ENCODE peak calls at places on chromosomes 12 and 14, in seven cellular contexts. W is stomach, E is prostate gland, F is body of pancreas, P is A549, T is adrenal gland, Y is heart left ventricle. K is an unnamed sample.

GRCh38 chr14:74204481-74204880 is 34.8 kb upstream of the VSX2 start:
- DNase-seq in T (no peak), W (no peak), E (no peak), F (no peak), Y (no peak), P (no peak), K (no peak)

GRCh38 chr14:54621686-54622085 is 54.8 kb downstream of the SAMD4A start:
- DNase-seq in E (no peak), Y (no peak), W (no peak), P (no peak), F (no peak), T (no peak), K (no peak)

GRCh38 chr12:50763637-50764115 is at the start of gene ATF1:
- DNase-seq in T (peak; percentile 92), P (peak; percentile 93), E (peak; percentile 87), F (peak; percentile 89), Y (peak; percentile 89), W (peak; percentile 92), K (peak; percentile 98)

GRCh38 chr12:68381476-68381875 is 49.3 kb upstream of the MDM1 start:
- DNase-seq in F (no peak), E (no peak), Y (no peak), P (no peak), W (no peak), T (no peak), K (no peak)

GRCh38 chr12:101021911-101022388 is 188.1 kb downstream of the SLC5A8 start:
- DNase-seq in W (no peak), T (no peak), P (peak; percentile 14), E (no peak), Y (no peak), F (no peak), K (no peak)

GRCh38 chr14:54440037-54440436 is 1.1 kb downstream of the CNIH1 start:
- DNase-seq in P (no peak), T (no peak), E (no peak), Y (no peak), F (no peak), W (no peak), K (no peak)

GRCh38 chr12:47079894-47080724 is at the start of gene AMIGO2:
- DNase-seq in Y (peak; percentile 58), T (peak; percentile 74), F (peak; percentile 39), E (peak; percentile 33), W (peak; percentile 36), P (peak; percentile 78), K (peak; percentile 86)

GRCh38 chr12:124188059-124188458 is 106.8 kb upstream of the RFLNA start:
- DNase-seq in P (no peak), T (no peak), F (no peak), E (no peak), Y (no peak), W (no peak), K (no peak)

GRCh38 chr12:121279507-121279915 is 17.0 kb downstream of the CAMKK2 start:
- DNase-seq in P (no peak), E (no peak), W (no peak), Y (peak; percentile 54), T (peak; percentile 84), F (peak; percentile 44), K (peak; percentile 87)

GRCh38 chr14:69260246-69260978 is 454 bp downstream of the GALNT16 start:
- DNase-seq in E (no peak), T (no peak), F (no peak), P (no peak), Y (no peak), W (no peak), K (no peak)

GRCh38 chr12:92989715-92990484 is 60.8 kb upstream of the EEA1 start:
- DNase-seq in P (no peak), W (no peak), T (no peak), E (no peak), Y (no peak), F (no peak), K (no peak)

GRCh38 chr12:92987846-92988621 is 58.9 kb upstream of the EEA1 start:
- DNase-seq in Y (no peak), F (no peak), T (peak; percentile 77), W (no peak), E (no peak), P (no peak), K (no peak)

GRCh38 chr12:92991134-92991533 is 62.0 kb upstream of the EEA1 start:
- DNase-seq in F (no peak), E (no peak), W (no peak), Y (no peak), P (no peak), T (no peak), K (no peak)

GRCh38 chr12:92988622-92989130 is 59.6 kb upstream of the EEA1 start:
- DNase-seq in T (no peak), E (no peak), W (no peak), Y (no peak), F (no peak), P (no peak), K (no peak)

DNA sequence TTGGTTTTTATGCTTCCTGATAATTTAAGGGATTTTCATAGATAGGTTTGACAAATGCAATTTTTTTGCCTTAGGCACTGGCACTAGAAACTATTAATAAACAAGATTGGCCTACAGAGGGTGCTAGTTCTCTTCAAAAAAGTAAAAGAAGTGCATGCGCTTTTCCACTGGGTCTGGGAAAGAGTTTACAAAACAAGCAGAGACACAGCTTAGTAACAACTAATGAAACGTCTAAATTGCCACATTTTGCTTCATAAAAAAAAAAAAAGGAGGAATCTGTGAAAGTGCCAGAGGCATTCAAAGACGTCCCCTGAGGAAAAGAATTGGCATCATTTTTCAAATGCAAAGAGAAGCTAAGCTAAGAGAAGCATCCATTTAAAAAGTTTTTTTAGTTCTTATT is 58.3 kb upstream of the EEA1 start:
- DNase-seq in P (peak; percentile 61), Y (peak; percentile 21), E (peak; percentile 58), T (peak; percentile 43), F (peak; percentile 36), W (no peak), K (no peak)
- TF ChIP-seq CTCF in P (peak; percentile 74), Y (peak; percentile 63), E (peak; percentile 66), T (peak; percentile 83), F (no peak), W (peak; percentile 74), K (peak; percentile 79)

GRCh38 chr12:81759215-81759991 is at the start of gene PPFIA2:
- DNase-seq in E (no peak), T (no peak), F (peak; percentile 17), Y (peak; percentile 22), W (no peak), P (no peak), K (peak; percentile 58)

GRCh38 chr12:81758421-81759214 is 532 bp downstream of the PPFIA2 start:
- DNase-seq in T (no peak), W (no peak), Y (no peak), F (peak; percentile 10), E (no peak), P (no peak), K (peak; percentile 70)

DNA sequence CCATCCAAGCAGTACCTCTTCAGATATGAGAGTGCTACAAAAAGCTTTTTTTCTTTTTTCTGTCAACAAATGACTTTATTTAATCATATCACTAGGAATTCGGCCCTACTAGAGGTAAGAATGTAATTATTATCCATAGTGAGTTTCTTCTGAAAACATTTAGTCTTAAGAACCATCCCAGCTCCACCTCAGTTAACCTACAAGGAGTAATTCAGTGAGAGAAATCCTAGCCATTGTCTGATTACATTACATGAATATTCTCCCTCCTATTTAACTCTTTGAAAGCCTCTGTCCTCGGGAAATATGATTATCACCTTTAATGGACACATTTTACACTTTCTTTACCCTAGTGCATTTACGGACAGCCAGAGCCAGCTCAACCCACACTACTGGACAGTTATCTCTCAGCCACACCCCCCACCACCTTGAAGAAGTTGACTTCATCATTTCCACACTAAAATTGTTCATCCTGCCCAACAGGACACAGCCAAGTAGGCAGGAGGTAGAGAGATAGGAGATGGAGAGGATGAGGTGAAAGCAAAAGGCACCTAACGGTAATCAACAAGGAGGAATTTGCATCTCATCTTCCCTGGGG is 1.3 kb downstream of the PPFIA2 start:
- DNase-seq in P (no peak), F (no peak), T (no peak), W (no peak), E (no peak), Y (no peak), K (no peak)
- H3K4me3 ChIP-seq in P (peak overlapping the region; percentile 48), F (no peak overlapping the region), T (no peak overlapping the region), W (peak overlapping the region; percentile 61), E (no peak overlapping the region), Y (peak overlapping the region; percentile 36), K (no peak overlapping the region)

DNA sequence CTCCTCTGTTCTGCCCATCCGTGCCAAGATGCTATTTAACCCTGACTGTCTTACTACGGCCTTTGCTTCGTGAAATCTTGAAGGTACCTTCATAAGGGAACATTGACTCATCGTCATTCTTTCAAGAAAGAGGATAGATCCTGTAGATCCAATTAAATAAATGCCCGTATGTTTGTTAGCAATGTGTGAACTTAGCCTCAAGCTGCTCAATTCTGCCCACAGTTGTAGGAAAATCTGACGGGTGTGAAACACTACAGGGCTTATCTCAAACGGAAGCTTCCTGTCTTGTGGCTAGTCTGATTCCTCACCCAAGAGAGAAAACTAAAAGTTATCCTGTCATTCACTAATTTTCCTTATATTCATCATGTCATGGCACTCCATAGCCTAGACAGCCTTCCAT is 168.0 kb upstream of the TBX3 start:
- DNase-seq in F (no peak), E (no peak), P (no peak), T (no peak), Y (no peak), W (no peak), K (no peak)
- TF ChIP-seq POLR2A in F (no peak), E (no peak), P (no peak), T (no peak), Y (no peak), W (no peak), K (no peak)

GRCh38 chr14:99938896-99939295 is 126.3 kb upstream of the EVL start:
- DNase-seq in P (no peak), T (no peak), E (no peak), W (no peak), Y (no peak), F (no peak), K (no peak)

GRCh38 chr14:99936056-99936455 is 129.2 kb upstream of the EVL start:
- DNase-seq in F (no peak), W (no peak), P (no peak), T (no peak), E (no peak), Y (no peak), K (no peak)

GRCh38 chr14:99938376-99938775 is 126.8 kb upstream of the EVL start:
- DNase-seq in P (no peak), W (no peak), T (no peak), F (no peak), E (no peak), Y (no peak), K (no peak)

GRCh38 chr14:99937475-99938244 is 127.6 kb upstream of the EVL start:
- DNase-seq in P (no peak), T (no peak), W (no peak), F (no peak), E (no peak), Y (no peak), K (no peak)

DNA sequence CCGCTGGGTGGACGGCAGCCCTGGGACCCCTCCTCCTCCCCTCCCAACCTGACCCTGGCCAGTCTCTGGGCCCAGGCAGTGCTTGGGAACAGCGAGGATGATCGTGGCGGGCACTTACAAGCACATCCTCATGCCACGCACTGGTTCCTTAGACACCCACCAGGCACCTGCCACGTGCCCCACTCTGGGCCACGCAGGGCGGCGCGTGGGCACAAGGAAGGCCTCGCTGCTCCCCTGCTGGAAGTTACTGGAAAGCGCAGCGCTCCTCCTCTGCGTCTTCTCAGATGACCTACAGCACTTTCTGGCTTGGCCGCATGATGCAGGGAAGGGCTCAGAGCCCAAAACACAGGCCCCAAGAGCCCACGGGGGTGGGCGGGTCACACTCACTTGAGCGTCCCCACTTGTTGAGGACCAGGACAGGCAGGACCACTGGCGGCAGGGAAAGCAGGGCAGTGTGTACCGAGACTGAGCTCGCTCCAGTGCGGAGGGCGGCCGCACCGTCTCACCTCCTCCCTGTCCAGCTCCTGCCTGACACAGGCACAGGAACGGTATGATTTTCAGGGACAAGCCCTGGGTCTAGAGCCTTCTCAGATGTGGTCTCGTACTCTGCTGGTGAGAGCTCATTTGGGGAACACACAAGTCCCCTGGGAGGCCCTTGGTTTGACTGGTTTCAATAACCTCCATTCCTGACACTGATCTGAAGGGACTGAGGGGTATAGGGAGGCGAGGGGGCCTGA is 128.3 kb upstream of the EVL start:
- DNase-seq in E (no peak), W (no peak), Y (no peak), T (no peak), P (no peak), F (no peak), K (no peak)
- TF ChIP-seq CTCF in E (no peak), W (no peak), Y (no peak), T (no peak), P (no peak), F (no peak), K (no peak)

K was measured in spleen.